ENCODE peak calls at places on chromosome X, in nine cellular contexts. D is stimulated activated CD8-positive, alpha-beta memory T cell treated with anti-CD3 and anti-CD28 coated beads, Interleukin-7, amount 100 ng/mL, for 24 hours; B is skeletal muscle cell; M is iris pigment epithelial cell; G is GM04504; U is T-helper 2 cell; L is GM23248; C is non-pigmented ciliary epithelial cell; A is body of pancreas. E is an unnamed sample.

GRCh38 chrX:133645977-133646750 is 230.9 kb upstream of the GPC4 start:
- DNase-seq in D (no peak), U (no peak), B (peak), M (peak), G (no peak), L (peak), C (no peak), A (peak), E (no peak)

GRCh38 chrX:95875661-95876060 is 809.0 kb upstream of the DIAPH2 start:
- DNase-seq in U (no peak), A (no peak), B (no peak), D (no peak), L (no peak), M (no peak), C (no peak), G (no peak), E (no peak)

GRCh38 chrX:68895339-68896250 is 66.8 kb downstream of the EFNB1 start:
- DNase-seq in D (no peak), L (peak), A (peak), C (no peak), B (no peak), M (peak), U (no peak), G (no peak), E (peak)

GRCh38 chrX:23792861-23793553 is 10.0 kb downstream of the SAT1 start:
- DNase-seq in C (no peak), D (no peak), G (no peak), M (no peak), L (no peak), B (no peak), U (no peak), A (no peak), E (no peak)

GRCh38 chrX:110138557-110138956 is 135.6 kb downstream of the TMEM164 start:
- DNase-seq in B (no peak), L (no peak), G (no peak), C (no peak), D (no peak), U (no peak), M (no peak), A (no peak), E (no peak)

GRCh38 chrX:35890699-35891098 is 28.8 kb upstream of the CFAP47 start:
- DNase-seq in G (no peak), D (no peak), B (no peak), C (peak), A (peak), M (peak), L (peak), U (no peak), E (no peak)

GRCh38 chrX:19904778-19905367 is 17.5 kb upstream of the SH3KBP1 start:
- DNase-seq in L (peak), D (no peak), C (no peak), G (no peak), A (peak), M (peak), B (no peak), U (peak), E (no peak)

GRCh38 chrX:51496501-51497291 is at the start of gene NUDT11:
- DNase-seq in A (peak), C (no peak), U (no peak), G (peak), D (peak), B (peak), L (peak), M (peak), E (peak)

GRCh38 chrX:83508006-83508405 is at the start of gene POU3F4:
- DNase-seq in U (no peak), B (no peak), M (no peak), L (peak), A (peak), G (no peak), D (no peak), C (no peak), E (no peak)

GRCh38 chrX:20515841-20516461 is 249.2 kb upstream of the RPS6KA3 start:
- DNase-seq in A (peak), M (peak), D (no peak), B (peak), L (peak), C (peak), G (peak), U (no peak), E (no peak)

GRCh38 chrX:119004920-119005524 is 30.6 kb downstream of the LONRF3 start:
- DNase-seq in U (peak), A (peak), D (peak), M (peak), B (no peak), G (peak), C (no peak), L (peak), E (peak)

GRCh38 chrX:13478740-13479451 is 90.5 kb upstream of the EGFL6 start:
- DNase-seq in M (no peak), C (no peak), B (no peak), G (no peak), A (no peak), U (no peak), L (no peak), D (no peak), E (no peak)

GRCh38 chrX:131331152-131331551 is 42.0 kb upstream of the IGSF1 start:
- DNase-seq in U (no peak), D (no peak), A (no peak), L (no peak), C (no peak), G (no peak), M (no peak), B (no peak), E (no peak)

GRCh38 chrX:44456685-44457084 is 86.0 kb downstream of the FUNDC1 start:
- DNase-seq in L (no peak), B (no peak), U (no peak), D (no peak), C (no peak), M (no peak), A (no peak), G (no peak), E (no peak)

GRCh38 chrX:120797201-120797938 is 78.3 kb downstream of the CT47B1 start:
- DNase-seq in A (no peak), M (no peak), U (no peak), G (no peak), D (no peak), C (no peak), B (no peak), L (no peak), E (no peak)

GRCh38 chrX:125846251-125846650 is 319.8 kb downstream of the DCAF12L2 start:
- DNase-seq in M (no peak), B (no peak), D (no peak), A (no peak), U (no peak), G (no peak), C (no peak), L (no peak), E (no peak)

GRCh38 chrX:19343085-19343461 is 654 bp upstream of the PDHA1 start:
- DNase-seq in B (no peak), A (no peak), L (no peak), G (no peak), M (no peak), C (no peak), U (no peak), D (no peak), E (no peak)

GRCh38 chrX:154355094-154355775 is 19.2 kb downstream of the FLNA start:
- DNase-seq in G (no peak), D (no peak), A (no peak), M (no peak), L (no peak), C (no peak), B (no peak), U (no peak), E (no peak)

GRCh38 chrX:350534-351321 is 32.1 kb upstream of the GTPBP6 start:
- DNase-seq in A (no peak), C (no peak), U (no peak), L (no peak), D (no peak), B (no peak), G (no peak), M (no peak), E (peak)

GRCh38 chrX:66163849-66164401 is at the start of gene HEPH:
- DNase-seq in A (peak), U (no peak), C (no peak), B (no peak), D (no peak), G (peak), M (no peak), L (peak), E (no peak)

GRCh38 chrX:151363316-151363715 is 33.7 kb upstream of the VMA21 start:
- DNase-seq in C (no peak), A (no peak), L (no peak), M (no peak), G (no peak), D (no peak), B (no peak), U (no peak), E (no peak)

GRCh38 chrX:48575642-48576041 is 1.4 kb downstream of the RBM3 start:
- DNase-seq in M (no peak), U (no peak), D (no peak), G (no peak), L (no peak), B (no peak), C (no peak), A (no peak), E (no peak)

GRCh38 chrX:16484338-16484737 is 165.6 kb upstream of the S100G start:
- DNase-seq in C (peak), D (no peak), B (peak), G (peak), U (no peak), M (peak), L (peak), A (peak), E (peak)

GRCh38 chrX:13091111-13091765 is 46.8 kb upstream of the FAM9C start:
- DNase-seq in A (no peak), C (no peak), L (no peak), D (no peak), U (peak), M (peak), G (no peak), B (no peak), E (no peak)

GRCh38 chrX:85026170-85026569 is 22.5 kb downstream of the APOOL start:
- DNase-seq in B (no peak), M (no peak), L (no peak), C (no peak), G (no peak), U (no peak), A (no peak), D (no peak), E (no peak)

GRCh38 chrX:48927125-48927524 is 8.3 kb upstream of the PIM2 start:
- DNase-seq in G (no peak), D (no peak), A (no peak), B (no peak), L (no peak), U (no peak), C (no peak), M (no peak), E (no peak)

GRCh38 chrX:39527045-39527444 is 570.7 kb downstream of the BCOR start:
- DNase-seq in U (no peak), D (no peak), L (peak), A (no peak), G (peak), B (no peak), M (peak), C (peak), E (no peak)

GRCh38 chrX:34656467-34656841 is 631 bp downstream of the TMEM47 start:
- DNase-seq in B (no peak), A (no peak), M (no peak), L (peak), G (no peak), D (no peak), U (no peak), C (no peak), E (peak)

GRCh38 chrX:13239272-13239671 is 80.6 kb downstream of the ATXN3L start:
- DNase-seq in A (peak), C (no peak), B (no peak), U (no peak), L (no peak), G (no peak), D (no peak), M (no peak), E (no peak)

GRCh38 chrX:65463550-65463949 is 71.0 kb downstream of the LAS1L start:
- DNase-seq in L (peak), G (no peak), B (no peak), A (no peak), M (peak), C (peak), U (no peak), D (no peak), E (no peak)

GRCh38 chrX:122418758-122419157 is 765.3 kb upstream of the GRIA3 start:
- DNase-seq in C (no peak), D (no peak), G (no peak), L (no peak), U (no peak), M (no peak), B (no peak), A (no peak), E (no peak)

GRCh38 chrX:138026211-138026610 is 460.3 kb downstream of the ZIC3 start:
- DNase-seq in A (no peak), D (no peak), M (peak), B (no peak), G (no peak), U (no peak), L (peak), C (no peak), E (no peak)

GRCh38 chrX:68433155-68433980 is at the start of gene OPHN1:
- DNase-seq in M (peak), D (no peak), L (peak), U (no peak), C (no peak), G (peak), A (peak), B (no peak), E (peak)

GRCh38 chrX:51336584-51336983 is 4.0 kb downstream of the NUDT10 start:
- DNase-seq in G (peak), A (peak), B (no peak), D (no peak), U (peak), L (peak), C (no peak), M (peak), E (no peak)

E was measured in aorta.